ENCODE peak calls at places on chromosomes 4 and X, in ten cellular contexts. One of them, this sample, is unnamed.

GRCh38 chrX:38138157-38138556 is 82.5 kb downstream of the SRPX start:
- DNase-seq in Peyer's patch: no peak
- DNase-seq in heart left ventricle: no peak
- DNase-seq in right lobe of liver: no peak
- DNase-seq in HCT116: no peak
- DNase-seq in IMR-90: no peak
- DNase-seq in uterus: no peak
- DNase-seq in sigmoid colon: no peak
- DNase-seq in GM12892: no peak
- DNase-seq in tibial nerve: no peak
- DNase-seq in this sample: no peak

GRCh38 chrX:153440556-153441135 is 5.2 kb downstream of the TREX2 start:
- DNase-seq in Peyer's patch: no peak
- DNase-seq in heart left ventricle: no peak
- DNase-seq in right lobe of liver: no peak
- DNase-seq in HCT116: no peak
- DNase-seq in IMR-90: no peak
- DNase-seq in uterus: no peak
- DNase-seq in sigmoid colon: peak; percentile 27
- DNase-seq in GM12892: no peak
- DNase-seq in tibial nerve: no peak
- DNase-seq in this sample: no peak

GRCh38 chrX:23503835-23504539 is 163.3 kb upstream of the PRDX4 start:
- DNase-seq in Peyer's patch: peak; percentile 69
- DNase-seq in heart left ventricle: peak; percentile 56
- DNase-seq in right lobe of liver: peak; percentile 44
- DNase-seq in HCT116: peak; percentile 79
- DNase-seq in IMR-90: peak; percentile 66
- DNase-seq in uterus: no peak
- DNase-seq in sigmoid colon: peak; percentile 57
- DNase-seq in GM12892: no peak
- DNase-seq in tibial nerve: peak; percentile 60
- DNase-seq in this sample: peak; percentile 19

GRCh38 chr4:153764611-153765368 is 5.0 kb upstream of the RNF175 start:
- DNase-seq in Peyer's patch: no peak
- DNase-seq in heart left ventricle: no peak
- DNase-seq in right lobe of liver: no peak
- DNase-seq in HCT116: no peak
- DNase-seq in IMR-90: no peak
- DNase-seq in uterus: no peak
- DNase-seq in sigmoid colon: no peak
- DNase-seq in GM12892: no peak
- DNase-seq in tibial nerve: no peak
- DNase-seq in this sample: no peak

GRCh38 chr4:114659386-114660008 is 60.9 kb downstream of the UGT8 start:
- DNase-seq in Peyer's patch: peak; percentile 46
- DNase-seq in heart left ventricle: peak; percentile 27
- DNase-seq in right lobe of liver: peak; percentile 59
- DNase-seq in HCT116: peak; percentile 73
- DNase-seq in IMR-90: peak; percentile 64
- DNase-seq in uterus: no peak
- DNase-seq in sigmoid colon: no peak
- DNase-seq in GM12892: peak; percentile 9
- DNase-seq in tibial nerve: peak; percentile 59
- DNase-seq in this sample: peak; percentile 2

GRCh38 chrX:13938053-13938765 is 91.5 kb downstream of the GEMIN8 start:
- DNase-seq in Peyer's patch: peak; percentile 53
- DNase-seq in heart left ventricle: no peak
- DNase-seq in right lobe of liver: no peak
- DNase-seq in HCT116: no peak
- DNase-seq in IMR-90: peak; percentile 2
- DNase-seq in uterus: peak; percentile 15
- DNase-seq in sigmoid colon: no peak
- DNase-seq in GM12892: no peak
- DNase-seq in tibial nerve: no peak
- DNase-seq in this sample: no peak

GRCh38 chr4:158970786-158971185 is 132.1 kb upstream of the RAPGEF2 start:
- DNase-seq in Peyer's patch: no peak
- DNase-seq in heart left ventricle: no peak
- DNase-seq in right lobe of liver: no peak
- DNase-seq in HCT116: no peak
- DNase-seq in IMR-90: peak; percentile 18
- DNase-seq in uterus: no peak
- DNase-seq in sigmoid colon: no peak
- DNase-seq in GM12892: no peak
- DNase-seq in tibial nerve: no peak
- DNase-seq in this sample: no peak

GRCh38 chrX:37302569-37302968 is 46.6 kb upstream of the PRRG1 start:
- DNase-seq in Peyer's patch: no peak
- DNase-seq in heart left ventricle: no peak
- DNase-seq in right lobe of liver: peak; percentile 46
- DNase-seq in HCT116: peak; percentile 10
- DNase-seq in IMR-90: peak; percentile 21
- DNase-seq in uterus: no peak
- DNase-seq in sigmoid colon: no peak
- DNase-seq in GM12892: no peak
- DNase-seq in tibial nerve: peak; percentile 5
- DNase-seq in this sample: no peak

GRCh38 chrX:12722314-12722713 is 68.9 kb upstream of the PRPS2 start:
- DNase-seq in Peyer's patch: no peak
- DNase-seq in heart left ventricle: no peak
- DNase-seq in right lobe of liver: no peak
- DNase-seq in HCT116: no peak
- DNase-seq in IMR-90: no peak
- DNase-seq in uterus: no peak
- DNase-seq in sigmoid colon: no peak
- DNase-seq in GM12892: no peak
- DNase-seq in tibial nerve: no peak
- DNase-seq in this sample: no peak

GRCh38 chrX:68934421-68934820 is 105.6 kb downstream of the EFNB1 start:
- DNase-seq in Peyer's patch: no peak
- DNase-seq in heart left ventricle: no peak
- DNase-seq in right lobe of liver: no peak
- DNase-seq in HCT116: no peak
- DNase-seq in IMR-90: no peak
- DNase-seq in uterus: no peak
- DNase-seq in sigmoid colon: peak; percentile 22
- DNase-seq in GM12892: no peak
- DNase-seq in tibial nerve: no peak
- DNase-seq in this sample: no peak

DNA sequence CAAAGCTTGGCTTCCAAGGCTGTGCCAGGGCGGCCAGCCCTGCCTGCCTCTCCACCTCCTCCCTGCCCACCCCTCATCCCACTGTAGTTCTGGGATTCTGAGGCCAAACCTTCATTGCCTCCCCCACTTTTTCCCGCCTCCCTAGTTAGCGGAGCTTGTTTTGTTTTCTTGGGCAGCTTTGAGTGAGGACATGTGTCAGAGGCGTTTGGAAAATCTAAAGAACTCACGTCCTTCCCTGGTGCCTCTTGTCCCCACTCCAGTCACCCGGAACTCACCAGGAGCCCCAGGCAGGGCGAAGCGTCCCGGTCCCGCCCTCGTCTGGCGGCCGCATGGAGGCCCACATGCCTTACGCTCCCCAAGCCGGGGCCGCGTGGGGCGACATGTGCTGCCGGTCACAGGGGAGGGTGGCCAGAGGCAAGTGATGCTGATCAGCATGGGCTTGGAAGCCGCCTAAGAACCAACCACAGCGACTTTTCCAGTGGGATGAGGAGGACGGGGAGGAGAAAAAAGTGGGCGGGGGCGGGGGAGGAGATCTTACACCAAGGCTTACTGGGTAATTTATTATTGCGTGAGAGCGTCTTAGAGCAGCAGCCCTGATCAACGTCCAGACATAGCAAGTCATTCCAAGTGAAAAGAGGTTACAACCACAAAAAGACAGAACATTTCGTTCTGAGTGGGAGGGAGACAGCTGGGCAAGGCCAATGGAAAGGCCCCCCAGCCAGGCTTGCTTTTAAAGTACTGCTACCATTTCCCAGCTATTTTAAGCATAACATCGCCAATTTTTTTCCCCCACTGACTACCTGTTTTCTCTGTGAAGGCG is 48.5 kb downstream of the PRPS1 start:
- DNase-seq in Peyer's patch: peak; percentile 90
- DNase-seq in heart left ventricle: peak; percentile 83
- DNase-seq in right lobe of liver: peak; percentile 79
- DNase-seq in HCT116: peak; percentile 78
- DNase-seq in IMR-90: peak; percentile 84
- DNase-seq in uterus: peak; percentile 84
- DNase-seq in sigmoid colon: peak; percentile 94
- DNase-seq in GM12892: no peak
- DNase-seq in tibial nerve: peak; percentile 74
- DNase-seq in this sample: peak; percentile 44
- TF ChIP-seq POLR2A in Peyer's patch: peak; percentile 70
- TF ChIP-seq POLR2A in heart left ventricle: peak; percentile 42
- TF ChIP-seq POLR2A in right lobe of liver: peak; percentile 40
- TF ChIP-seq POLR2A in HCT116: peak; percentile 59
- TF ChIP-seq POLR2A in IMR-90: peak; percentile 17
- TF ChIP-seq POLR2A in uterus: peak; percentile 74
- TF ChIP-seq POLR2A in sigmoid colon: peak; percentile 36
- TF ChIP-seq POLR2A in GM12892: no peak
- TF ChIP-seq POLR2A in tibial nerve: no peak
- TF ChIP-seq POLR2A in this sample: no peak

DNA sequence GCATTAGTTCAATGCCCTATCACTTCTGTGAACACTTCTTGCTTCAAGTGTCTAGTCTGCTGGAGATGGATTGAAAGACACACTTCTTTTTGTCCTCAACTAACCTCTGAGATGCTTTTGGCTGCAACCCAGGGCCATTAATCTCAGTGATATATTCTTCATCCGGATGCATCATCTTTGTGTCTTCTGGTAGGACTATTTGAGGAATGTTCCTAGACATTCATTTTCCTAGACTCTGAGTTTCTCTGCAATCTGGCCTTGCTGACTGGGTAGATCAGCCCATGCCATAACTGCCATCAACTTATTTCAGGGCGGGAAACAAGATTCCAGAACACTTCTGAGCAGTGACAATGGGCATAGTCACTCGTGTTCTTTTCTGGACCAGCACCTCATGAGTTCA is 329.4 kb downstream of the PDGFC start:
- DNase-seq in Peyer's patch: no peak
- DNase-seq in heart left ventricle: no peak
- DNase-seq in right lobe of liver: no peak
- DNase-seq in HCT116: no peak
- DNase-seq in IMR-90: no peak
- DNase-seq in uterus: no peak
- DNase-seq in sigmoid colon: no peak
- DNase-seq in GM12892: no peak
- DNase-seq in tibial nerve: no peak
- DNase-seq in this sample: no peak
- TF ChIP-seq POLR2A in Peyer's patch: no peak
- TF ChIP-seq POLR2A in heart left ventricle: no peak
- TF ChIP-seq POLR2A in right lobe of liver: no peak
- TF ChIP-seq POLR2A in HCT116: no peak
- TF ChIP-seq POLR2A in IMR-90: no peak
- TF ChIP-seq POLR2A in uterus: no peak
- TF ChIP-seq POLR2A in sigmoid colon: no peak
- TF ChIP-seq POLR2A in GM12892: no peak
- TF ChIP-seq POLR2A in tibial nerve: no peak
- TF ChIP-seq POLR2A in this sample: no peak

GRCh38 chr4:122898370-122899150 is 23.8 kb downstream of the NUDT6 start:
- DNase-seq in Peyer's patch: no peak
- DNase-seq in heart left ventricle: no peak
- DNase-seq in right lobe of liver: no peak
- DNase-seq in HCT116: peak; percentile 82
- DNase-seq in IMR-90: peak; percentile 92
- DNase-seq in uterus: no peak
- DNase-seq in sigmoid colon: no peak
- DNase-seq in GM12892: no peak
- DNase-seq in tibial nerve: peak; percentile 36
- DNase-seq in this sample: no peak
- TF ChIP-seq POLR2A in Peyer's patch: no peak
- TF ChIP-seq POLR2A in heart left ventricle: no peak
- TF ChIP-seq POLR2A in right lobe of liver: no peak
- TF ChIP-seq POLR2A in HCT116: no peak
- TF ChIP-seq POLR2A in IMR-90: no peak
- TF ChIP-seq POLR2A in uterus: no peak
- TF ChIP-seq POLR2A in sigmoid colon: no peak
- TF ChIP-seq POLR2A in GM12892: no peak
- TF ChIP-seq POLR2A in tibial nerve: no peak
- TF ChIP-seq POLR2A in this sample: no peak

GRCh38 chr4:102792361-102792936 is 31.7 kb upstream of the MANBA start:
- DNase-seq in Peyer's patch: no peak
- DNase-seq in heart left ventricle: no peak
- DNase-seq in right lobe of liver: no peak
- DNase-seq in HCT116: no peak
- DNase-seq in IMR-90: no peak
- DNase-seq in uterus: no peak
- DNase-seq in sigmoid colon: no peak
- DNase-seq in GM12892: no peak
- DNase-seq in tibial nerve: no peak
- DNase-seq in this sample: no peak

GRCh38 chr4:102789317-102789717 is 28.5 kb upstream of the MANBA start:
- DNase-seq in Peyer's patch: no peak
- DNase-seq in heart left ventricle: no peak
- DNase-seq in right lobe of liver: no peak
- DNase-seq in HCT116: no peak
- DNase-seq in IMR-90: peak; percentile 83
- DNase-seq in uterus: no peak
- DNase-seq in sigmoid colon: no peak
- DNase-seq in GM12892: no peak
- DNase-seq in tibial nerve: no peak
- DNase-seq in this sample: no peak

GRCh38 chr4:102787944-102788343 is 27.2 kb upstream of the MANBA start:
- DNase-seq in Peyer's patch: no peak
- DNase-seq in heart left ventricle: no peak
- DNase-seq in right lobe of liver: no peak
- DNase-seq in HCT116: no peak
- DNase-seq in IMR-90: no peak
- DNase-seq in uterus: no peak
- DNase-seq in sigmoid colon: no peak
- DNase-seq in GM12892: no peak
- DNase-seq in tibial nerve: no peak
- DNase-seq in this sample: no peak

GRCh38 chr4:102794999-102795398 is 32.4 kb downstream of the UBE2D3 start:
- DNase-seq in Peyer's patch: no peak
- DNase-seq in heart left ventricle: no peak
- DNase-seq in right lobe of liver: no peak
- DNase-seq in HCT116: no peak
- DNase-seq in IMR-90: no peak
- DNase-seq in uterus: no peak
- DNase-seq in sigmoid colon: no peak
- DNase-seq in GM12892: no peak
- DNase-seq in tibial nerve: no peak
- DNase-seq in this sample: no peak

DNA sequence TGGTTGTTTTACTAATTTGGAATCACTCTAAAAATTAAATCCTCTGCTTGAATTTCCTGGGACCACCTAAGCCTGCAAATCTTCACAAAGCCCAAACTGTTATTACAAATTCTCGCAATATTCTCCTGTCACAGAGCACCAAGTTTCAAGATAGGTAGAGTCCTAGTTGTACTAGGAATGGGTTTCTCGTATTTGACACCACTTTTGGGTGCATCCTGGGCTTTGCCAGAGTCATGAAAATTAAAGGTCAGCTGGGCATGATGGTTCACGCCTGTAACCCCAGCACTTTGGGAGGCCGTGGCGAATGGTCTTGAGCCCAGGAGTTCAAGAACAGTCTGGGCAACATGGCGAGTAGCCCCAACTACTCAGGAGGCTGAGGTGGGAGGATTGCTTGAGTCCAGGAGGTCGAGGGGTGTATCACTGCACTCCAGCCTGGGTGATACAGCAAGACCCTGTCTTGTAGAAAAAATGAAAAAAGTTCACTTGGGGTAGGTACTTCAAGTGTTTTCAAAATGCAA is 30.6 kb upstream of the MANBA start:
- DNase-seq in Peyer's patch: no peak
- DNase-seq in heart left ventricle: no peak
- DNase-seq in right lobe of liver: no peak
- DNase-seq in HCT116: no peak
- DNase-seq in IMR-90: no peak
- DNase-seq in uterus: no peak
- DNase-seq in sigmoid colon: no peak
- DNase-seq in GM12892: no peak
- DNase-seq in tibial nerve: no peak
- DNase-seq in this sample: no peak
- TF ChIP-seq POLR2A in Peyer's patch: no peak
- TF ChIP-seq POLR2A in heart left ventricle: no peak
- TF ChIP-seq POLR2A in right lobe of liver: no peak
- TF ChIP-seq POLR2A in HCT116: no peak
- TF ChIP-seq POLR2A in IMR-90: no peak
- TF ChIP-seq POLR2A in uterus: no peak
- TF ChIP-seq POLR2A in sigmoid colon: no peak
- TF ChIP-seq POLR2A in GM12892: no peak
- TF ChIP-seq POLR2A in tibial nerve: no peak
- TF ChIP-seq POLR2A in this sample: no peak

This sample was measured in H54.